ENCODE peak calls at places on chromosome 1, in six cellular contexts. Z is left ventricle myocardium superior, E is endothelial cell of umbilical vein, U is NCI-H748 treated with DMSO at 0.1 percent for 48 hours, Y is head of caudate nucleus, N is AG09309. J is an unnamed sample.
A peak's percentile ranks its signal among the peaks of the same experiment; 100 is the strongest.

GRCh38 chr1:185238447-185238846 is 78.6 kb downstream of the IVNS1ABP start:
- DNase-seq in U (no peak), N (no peak), Y (no peak), Z (no peak), E (no peak), J (peak; percentile 49)

GRCh38 chr1:76330993-76331603 is 256.6 kb downstream of the ST6GALNAC3 start:
- DNase-seq in N (peak; percentile 42), Y (no peak), U (peak; percentile 58), Z (no peak), E (peak; percentile 76), J (peak; percentile 74)

GRCh38 chr1:194322751-194323150 is 1136.3 kb upstream of the B3GALT2 start:
- DNase-seq in N (no peak), Z (no peak), E (no peak), Y (no peak), U (no peak), J (no peak)

GRCh38 chr1:36924282-36924791 is 110.0 kb downstream of the GRIK3 start:
- DNase-seq in N (no peak), Z (peak; percentile 63), E (peak; percentile 28), Y (peak; percentile 36), U (no peak), J (peak; percentile 60)

GRCh38 chr1:30192969-30193630 is 530.3 kb downstream of the MATN1 start:
- DNase-seq in E (no peak), U (no peak), N (no peak), Y (no peak), Z (no peak), J (no peak)

GRCh38 chr1:211488641-211489040 is 3.3 kb downstream of the RD3 start:
- DNase-seq in Z (no peak), E (no peak), U (no peak), Y (no peak), N (no peak), J (no peak)

GRCh38 chr1:9652379-9653194 is 1.1 kb downstream of the PIK3CD start:
- DNase-seq in U (no peak), Z (peak; percentile 57), N (no peak), E (no peak), Y (no peak), J (no peak)

GRCh38 chr1:174871886-174872285 is 127.9 kb upstream of the CACYBP start:
- DNase-seq in N (no peak), Y (no peak), Z (no peak), E (no peak), U (peak; percentile 9), J (no peak)

GRCh38 chr1:45640293-45640692 is 16.4 kb upstream of the CCDC17 start:
- DNase-seq in E (no peak), N (no peak), U (no peak), Y (no peak), Z (no peak), J (no peak)

GRCh38 chr1:15755643-15756040 is 3.0 kb upstream of the FBLIM1 start:
- DNase-seq in N (no peak), Z (no peak), U (no peak), Y (no peak), E (no peak), J (no peak)

GRCh38 chr1:22870201-22870871 is 102.3 kb downstream of the LACTBL1 start:
- DNase-seq in N (no peak), U (no peak), Y (no peak), E (peak; percentile 8), Z (peak; percentile 78), J (no peak)

J was measured in lung microvascular endothelial cell.